ENCODE peak calls at places on chromosomes 16 and 17, in six cellular contexts. O is astrocyte of the spinal cord; W is prostate gland; S is CD4-positive, alpha-beta T cell; I is ascending aorta; N is mesothelial cell of epicardium. Y is an unnamed sample.

GRCh38 chr16:55418586-55418985 is 60.4 kb upstream of the MMP2 start:
- DNase-seq in S (no peak), W (no peak), O (no peak), N (no peak), I (no peak), Y (peak)

GRCh38 chr16:79632289-79632688 is 31.8 kb upstream of the MAF start:
- DNase-seq in O (no peak), N (no peak), I (no peak), W (no peak), S (no peak), Y (no peak)

GRCh38 chr16:52690468-52690867 is 143.5 kb upstream of the TOX3 start:
- DNase-seq in O (no peak), N (no peak), S (no peak), I (no peak), W (no peak), Y (no peak)

GRCh38 chr16:177394-177822 is 928 bp downstream of the HBA1 start:
- DNase-seq in S (no peak), W (no peak), I (no peak), O (no peak), N (no peak), Y (no peak)

GRCh38 chr17:64694207-64694606 is 32.1 kb upstream of the SMURF2 start:
- DNase-seq in I (peak), O (peak), W (peak), N (no peak), S (no peak), Y (no peak)

GRCh38 chr16:27779719-27780161 is 229.8 kb downstream of the KATNIP start:
- DNase-seq in W (peak), I (no peak), S (no peak), N (no peak), O (peak), Y (peak)

GRCh38 chr16:72846594-72846993 is 201.3 kb downstream of the ZFHX3 start:
- DNase-seq in N (no peak), I (no peak), S (no peak), W (no peak), O (no peak), Y (no peak)

GRCh38 chr16:47984669-47985068 is 171.1 kb downstream of the ABCC12 start:
- DNase-seq in N (no peak), W (no peak), O (peak), I (no peak), S (no peak), Y (no peak)

GRCh38 chr16:58329147-58329546 is 34.3 kb upstream of the PRSS54 start:
- DNase-seq in O (no peak), I (no peak), S (no peak), N (no peak), W (no peak), Y (no peak)

GRCh38 chr16:76749780-76750375 is 441.1 kb upstream of the MON1B start:
- DNase-seq in O (no peak), N (no peak), W (no peak), S (no peak), I (no peak), Y (no peak)

GRCh38 chr17:17874478-17874877 is 37.7 kb upstream of the SREBF1 start:
- DNase-seq in S (no peak), N (no peak), I (no peak), O (peak), W (no peak), Y (no peak)

GRCh38 chr17:39627717-39628516 is 1.2 kb downstream of the PPP1R1B start:
- DNase-seq in N (no peak), S (no peak), I (no peak), O (no peak), W (no peak), Y (no peak)

GRCh38 chr17:5234645-5235576 is at the start of gene SCIMP:
- DNase-seq in O (no peak), W (no peak), I (peak), S (no peak), N (no peak), Y (no peak)

GRCh38 chr16:54627616-54628015 is 303.0 kb upstream of the IRX5 start:
- DNase-seq in N (no peak), S (no peak), W (no peak), O (no peak), I (no peak), Y (no peak)

GRCh38 chr16:69423189-69423588 is 1.2 kb upstream of the CYB5B start:
- DNase-seq in O (no peak), I (no peak), W (no peak), N (no peak), S (no peak), Y (no peak)

GRCh38 chr17:65202833-65203571 is 65.8 kb downstream of the RGS9 start:
- DNase-seq in O (no peak), S (no peak), I (no peak), W (no peak), N (no peak), Y (no peak)

GRCh38 chr17:35244345-35245195 is 1.7 kb downstream of the SLFN5 start:
- DNase-seq in N (no peak), O (peak), W (peak), S (peak), I (peak), Y (no peak)

GRCh38 chr16:67164599-67165061 is at the start of gene HSF4:
- DNase-seq in N (no peak), W (peak), S (no peak), O (no peak), I (peak), Y (no peak)

GRCh38 chr17:1460233-1460632 is 4.2 kb upstream of the CRK start:
- DNase-seq in I (peak), N (no peak), W (peak), S (no peak), O (no peak), Y (no peak)

GRCh38 chr17:69608808-69609494 is 194.5 kb downstream of the MAP2K6 start:
- DNase-seq in W (no peak), O (peak), N (no peak), S (no peak), I (peak), Y (no peak)

DNA sequence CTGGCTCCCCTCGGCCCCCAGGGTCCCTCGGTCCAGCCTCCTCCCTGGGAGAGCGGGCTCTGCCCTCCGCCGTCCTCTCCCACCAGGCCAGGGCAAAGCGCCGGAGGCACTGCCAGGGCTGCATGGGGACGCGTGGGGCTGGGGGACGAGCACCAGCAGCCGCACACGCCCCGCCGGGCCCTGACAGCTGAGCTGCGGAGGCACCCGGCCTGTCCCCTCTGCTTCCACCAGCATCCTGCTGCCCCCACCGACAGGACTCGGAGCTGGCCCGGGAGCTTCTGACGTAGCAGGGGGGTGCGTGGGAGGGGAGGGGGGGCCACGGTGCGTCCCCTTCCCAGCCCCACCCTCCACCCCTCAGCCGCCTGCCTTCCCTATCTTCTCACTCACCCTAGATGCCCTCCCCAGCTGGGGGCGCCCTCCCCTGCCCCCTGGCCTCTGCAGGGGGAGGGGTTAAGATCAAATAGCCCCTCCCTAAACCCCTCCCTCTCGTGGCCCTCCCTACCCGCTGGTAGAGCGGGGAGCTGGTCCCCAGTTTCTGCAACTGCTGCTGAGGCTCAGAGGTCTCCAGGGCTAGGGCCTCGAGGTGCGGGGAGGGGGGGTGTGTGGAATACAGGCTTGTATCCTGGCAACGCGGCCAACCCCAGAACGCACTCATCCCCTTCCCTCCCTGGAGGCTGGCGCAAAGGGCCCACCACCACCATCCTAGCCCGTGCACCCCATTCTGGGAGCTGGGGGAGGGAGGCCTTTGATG is 1.1 kb downstream of the SRCIN1 start:
- DNase-seq in O (no peak), I (no peak), S (no peak), W (no peak), N (no peak), Y (no peak)
- TF ChIP-seq CTCF in O (no peak), I (no peak), S (no peak), W (no peak), N (no peak), Y (peak)

DNA sequence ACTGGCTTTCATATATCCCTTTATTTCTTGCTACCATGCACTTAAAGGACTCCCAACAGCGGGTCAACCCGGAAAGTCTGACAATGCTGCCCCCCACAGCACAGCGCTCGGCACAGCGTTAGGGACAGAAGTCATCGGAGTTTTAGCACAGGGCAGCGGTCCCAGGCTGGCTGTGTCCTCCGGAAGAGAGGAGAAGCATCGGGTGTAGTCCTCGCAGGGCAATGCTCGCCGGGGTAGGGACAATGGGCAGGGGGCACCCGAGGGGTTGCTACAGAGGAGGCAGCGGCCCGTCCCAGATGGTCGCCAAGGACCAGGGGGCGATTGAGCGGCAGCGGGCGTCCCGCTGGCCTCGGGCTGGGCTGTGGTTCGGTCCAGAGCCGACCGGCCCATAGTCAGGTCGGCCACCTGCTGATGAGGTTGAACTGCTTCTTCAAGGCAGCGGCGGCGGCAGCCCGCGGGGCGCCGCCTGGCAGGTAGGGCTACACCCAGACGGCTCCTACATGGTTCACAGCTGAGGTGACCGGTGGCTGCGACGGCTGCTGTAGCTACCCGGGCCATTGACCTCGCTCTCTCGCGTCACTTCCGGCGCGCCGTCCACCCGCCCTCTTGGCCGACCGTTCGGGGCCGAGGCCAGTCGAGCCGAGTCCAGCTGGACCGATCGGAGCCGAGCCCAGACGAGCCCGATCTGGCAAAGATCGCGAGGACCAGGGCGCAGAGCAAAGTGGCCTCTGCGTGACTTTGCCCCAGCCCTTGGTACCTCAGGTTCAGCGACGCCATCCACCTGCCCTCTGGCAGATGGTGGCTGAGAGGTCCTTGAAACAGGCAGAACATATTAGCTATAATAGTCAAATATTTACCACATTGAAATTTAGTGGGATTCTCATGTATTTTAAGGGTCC is 4.7 kb upstream of the LCMT1 start:
- DNase-seq in S (peak), I (peak), N (no peak), O (peak), W (peak), Y (peak)
- TF ChIP-seq CTCF in S (peak), I (no peak), N (no peak), O (peak), W (peak), Y (peak)

GRCh38 chr17:30092886-30093285 is 23.7 kb upstream of the NSRP1 start:
- DNase-seq in W (no peak), S (no peak), I (no peak), N (no peak), O (no peak), Y (no peak)

GRCh38 chr17:30091166-30091670 is 25.4 kb upstream of the NSRP1 start:
- DNase-seq in N (no peak), I (no peak), O (no peak), W (no peak), S (no peak), Y (no peak)

GRCh38 chr17:30091771-30092170 is 24.8 kb upstream of the NSRP1 start:
- DNase-seq in O (peak), N (no peak), I (no peak), W (no peak), S (no peak), Y (no peak)

GRCh38 chr17:30093463-30094147 is 23.0 kb upstream of the NSRP1 start:
- DNase-seq in O (peak), N (no peak), I (peak), S (peak), W (peak), Y (peak)

DNA sequence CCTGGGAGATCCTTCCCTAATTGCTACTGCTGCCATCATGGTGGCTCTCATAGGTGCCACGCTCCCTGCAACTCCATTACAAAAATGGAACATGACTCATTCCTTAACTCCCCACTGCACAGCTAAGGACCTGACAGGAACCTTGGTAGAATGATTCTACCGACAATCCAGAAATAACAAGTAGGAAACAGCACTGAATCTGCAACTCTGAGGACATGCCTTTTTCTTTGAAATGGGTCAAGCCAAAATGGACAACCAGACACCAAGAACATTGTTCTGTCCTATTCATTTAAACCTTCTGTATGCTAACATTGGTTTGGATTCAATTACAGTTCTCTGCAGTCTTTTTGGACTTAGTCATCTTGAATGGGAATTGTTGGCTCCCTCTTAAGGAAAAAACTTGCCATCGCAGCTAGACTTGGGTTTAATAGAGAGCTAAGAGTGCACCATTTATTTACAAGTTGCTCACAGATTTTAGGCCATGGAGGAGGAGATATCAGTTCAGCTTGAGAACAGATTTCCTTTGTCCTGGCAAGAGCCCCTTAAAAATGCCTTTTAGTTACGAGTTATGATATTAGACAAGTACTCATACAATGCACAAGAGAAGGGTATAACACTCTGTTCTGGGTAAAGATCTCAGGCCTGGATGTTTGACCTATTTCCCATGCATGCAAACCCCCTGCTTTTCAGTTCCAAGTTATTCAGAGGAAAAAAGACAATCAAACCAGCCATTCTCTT is 20.9 kb upstream of the NSRP1 start:
- DNase-seq in I (no peak), W (no peak), S (no peak), O (peak), N (no peak), Y (no peak)
- TF ChIP-seq CTCF in I (peak), W (peak), S (peak), O (peak), N (peak), Y (peak)

DNA sequence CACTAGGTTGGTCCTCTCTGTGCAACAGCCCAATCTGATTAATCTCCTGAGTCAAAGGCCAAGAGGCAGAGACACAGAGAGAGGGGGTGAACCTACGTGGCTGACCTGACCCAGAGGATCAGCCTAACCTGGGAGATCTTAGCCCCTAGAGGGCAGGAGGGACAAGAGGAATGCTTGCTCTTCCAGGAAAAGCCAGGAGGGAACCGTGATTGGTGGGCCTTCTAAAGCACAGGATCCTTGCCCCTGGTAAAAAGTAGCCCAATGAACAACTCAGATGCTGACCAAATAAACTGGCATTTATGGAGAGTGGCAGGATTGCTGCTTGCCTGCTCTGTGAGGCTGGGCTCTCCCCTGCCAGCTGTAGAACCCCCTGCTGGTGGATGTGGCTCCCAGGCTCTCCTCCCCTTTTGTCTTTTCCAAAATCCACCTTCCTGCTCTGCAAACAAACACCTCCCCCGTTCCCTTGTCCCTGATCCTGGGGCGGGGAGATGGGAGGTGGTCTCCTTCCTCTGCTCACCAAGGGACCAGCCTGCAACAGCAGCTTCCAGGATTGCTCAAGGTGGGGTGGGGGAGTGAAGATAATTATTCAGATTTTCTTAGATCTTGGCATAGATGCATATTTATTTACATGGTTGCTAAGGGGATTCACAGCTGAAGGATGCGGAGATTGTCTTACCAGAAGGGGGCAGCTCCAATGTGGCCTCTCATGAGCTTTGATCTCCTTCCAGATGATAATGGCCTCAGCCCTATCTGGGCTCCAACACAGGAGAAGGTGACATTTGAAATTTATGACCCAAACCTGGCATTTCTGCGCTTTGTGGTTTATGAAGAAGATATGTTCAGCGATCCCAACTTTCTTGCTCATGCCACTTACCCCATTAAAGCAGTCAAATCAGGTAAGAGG is 71.9 kb downstream of the SDR42E1 start:
- DNase-seq in I (no peak), O (no peak), S (no peak), N (no peak), W (no peak), Y (no peak)
- TF ChIP-seq CTCF in I (no peak), O (no peak), S (no peak), N (no peak), W (no peak), Y (no peak)

DNA sequence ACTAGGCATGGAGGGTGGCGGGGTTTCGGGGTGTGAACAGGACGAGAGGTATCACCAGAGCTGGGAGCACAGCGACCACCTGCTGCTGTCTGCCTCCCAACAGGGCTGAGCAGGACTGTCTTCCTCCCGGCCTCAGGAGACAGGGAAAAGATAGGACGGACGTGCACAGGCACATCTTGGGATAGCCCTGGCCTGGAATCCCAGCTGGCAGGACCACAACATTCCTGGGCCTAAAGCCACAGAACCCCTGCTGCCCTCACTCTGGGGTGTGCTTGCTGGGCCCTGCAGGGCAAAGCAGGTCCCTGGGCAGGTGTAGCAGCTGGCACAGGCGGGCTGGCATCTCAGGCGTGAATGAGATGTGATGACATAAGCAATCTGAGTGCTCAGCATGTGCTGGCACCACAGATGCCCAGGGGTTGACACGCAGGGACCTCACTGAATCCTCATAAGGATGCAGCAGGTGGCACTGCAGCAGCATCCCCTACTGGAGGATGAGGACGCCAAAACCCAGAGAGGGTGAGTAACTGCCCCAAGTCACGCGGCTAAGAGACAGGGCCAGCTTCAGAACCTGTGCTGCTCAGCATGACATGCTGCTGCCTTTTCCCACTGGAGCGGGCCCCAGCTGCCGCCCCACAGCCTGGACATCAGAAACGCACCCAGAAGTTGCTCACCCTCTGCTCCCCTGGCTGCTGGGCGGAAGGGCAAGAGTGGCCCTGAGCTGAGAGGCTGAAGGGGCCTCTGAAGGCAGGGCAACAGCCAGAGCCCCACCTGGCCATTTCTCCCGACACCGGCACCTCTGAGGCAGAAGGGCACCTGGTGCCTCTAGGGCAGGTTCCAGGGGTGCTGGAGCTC is 7.1 kb downstream of the CORO7 start:
- DNase-seq in N (no peak), W (no peak), S (no peak), O (no peak), I (no peak), Y (no peak)
- TF ChIP-seq CTCF in N (no peak), W (no peak), S (no peak), O (no peak), I (no peak), Y (no peak)

DNA sequence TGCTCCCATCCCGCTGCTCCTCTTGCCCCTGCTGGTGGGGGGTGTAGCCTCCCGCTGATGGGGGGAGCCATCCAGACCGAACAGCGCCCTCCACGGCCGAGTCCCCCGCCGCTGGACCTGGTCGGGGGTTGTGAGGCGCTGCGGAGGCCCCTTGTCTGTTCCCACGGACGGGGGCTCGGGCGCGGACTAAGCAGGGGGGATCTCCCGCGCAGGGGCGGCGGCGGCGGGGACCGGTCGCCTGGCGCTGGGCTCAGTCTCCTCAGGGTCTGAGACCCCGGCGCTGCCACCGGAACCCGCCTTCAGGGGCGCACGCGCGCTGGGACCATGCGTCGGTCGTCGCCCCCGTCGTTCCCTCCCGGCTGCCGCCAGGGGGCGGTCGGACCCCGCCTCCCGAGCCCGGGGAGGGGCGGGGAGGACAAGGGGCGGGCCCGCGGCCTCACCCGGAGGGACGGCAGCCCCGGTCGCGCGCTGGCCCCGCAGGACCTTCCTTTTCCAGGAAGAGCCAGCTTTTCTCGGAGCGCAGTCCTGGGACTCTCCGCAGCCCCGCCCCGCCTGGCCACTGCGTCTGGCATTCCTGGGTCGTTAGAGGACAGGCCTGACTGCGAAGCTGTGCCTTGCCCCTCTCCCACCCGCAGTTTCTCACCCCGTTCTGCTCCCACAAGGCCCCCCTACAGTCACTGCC is 6.3 kb upstream of the IL32 start:
- DNase-seq in I (peak), W (peak), S (peak), N (peak), O (peak), Y (peak)
- TF ChIP-seq CTCF in I (peak), W (peak), S (peak), N (peak), O (peak), Y (peak)

Y was measured in progenitor cell of endocrine pancreas.